ENCODE peak calls at places on chromosome X, in nine cellular contexts. M is hepatocyte; Z is SK-N-DZ; K is activated effector memory CD4-positive, alpha-beta T cell treated with anti-CD3 and anti-CD28 coated beads, Interleukin-2, amount 50 U/mL, for 16 hours; T is AML-193; D is NCI-H2171; O is C1 segment of cervical spinal cord; V is sciatic nerve; N is stimulated activated CD4-positive, alpha-beta T cell treated with anti-CD3 and anti-CD28 coated beads, TNF-alpha, amount 100 ng/mL, for 1 hour. C is an unnamed sample.

GRCh38 chrX:13069771-13070410 is 25.5 kb upstream of the FAM9C start:
- DNase-seq in M (no peak), Z (no peak), K (no peak), T (no peak), D (no peak), O (no peak), V (no peak), N (no peak), C (no peak)

GRCh38 chrX:51931761-51932160 is 38.3 kb downstream of the MAGED1 start:
- DNase-seq in M (no peak), Z (no peak), K (no peak), T (no peak), D (no peak), O (no peak), V (no peak), N (no peak), C (no peak)

GRCh38 chrX:104318330-104319009 is 63.7 kb upstream of the ESX1 start:
- DNase-seq in M (peak; percentile 48), Z (no peak), K (no peak), T (no peak), D (no peak), O (no peak), V (no peak), N (no peak), C (no peak)

GRCh38 chrX:2521927-2522386 is 21.2 kb upstream of the DHRSX start:
- DNase-seq in M (no peak), Z (no peak), K (no peak), T (no peak), D (no peak), O (no peak), V (no peak), N (no peak), C (no peak)

GRCh38 chrX:97398030-97398551 is 514.4 kb downstream of the RPA4 start:
- DNase-seq in M (no peak), Z (no peak), K (no peak), T (no peak), D (no peak), O (no peak), V (no peak), N (no peak), C (no peak)

GRCh38 chrX:49040376-49040955 is 2.7 kb downstream of the TFE3 start:
- DNase-seq in M (no peak), Z (no peak), K (no peak), T (no peak), D (no peak), O (no peak), V (no peak), N (no peak), C (no peak)

GRCh38 chrX:15170927-15171326 is 99.0 kb downstream of the ASB9 start:
- DNase-seq in M (no peak), Z (no peak), K (no peak), T (no peak), D (no peak), O (no peak), V (no peak), N (no peak), C (no peak)

GRCh38 chrX:108447303-108447702 is 7.7 kb downstream of the COL4A5 start:
- DNase-seq in M (no peak), Z (no peak), K (no peak), T (no peak), D (no peak), O (no peak), V (no peak), N (no peak), C (no peak)

GRCh38 chrX:1246816-1247215 is 21.8 kb upstream of the CSF2RA start:
- DNase-seq in M (peak; percentile 67), Z (peak; percentile 19), K (peak; percentile 94), T (peak; percentile 37), D (no peak), O (peak; percentile 4), V (peak; percentile 84), N (peak; percentile 51), C (peak; percentile 32)

GRCh38 chrX:37787353-37787869 is 7.6 kb downstream of the CYBB start:
- DNase-seq in M (no peak), Z (no peak), K (no peak), T (peak; percentile 74), D (no peak), O (no peak), V (no peak), N (no peak), C (no peak)

GRCh38 chrX:39890807-39891206 is 207.0 kb downstream of the BCOR start:
- DNase-seq in M (no peak), Z (no peak), K (no peak), T (no peak), D (no peak), O (no peak), V (no peak), N (no peak), C (no peak)

GRCh38 chrX:65587616-65588526 is 53.3 kb upstream of the LAS1L start:
- DNase-seq in M (peak; percentile 58), Z (no peak), K (no peak), T (peak; percentile 59), D (peak; percentile 52), O (peak; percentile 49), V (peak; percentile 90), N (no peak), C (no peak)

GRCh38 chrX:94721386-94721785 is 1047.4 kb downstream of the FAM133A start:
- DNase-seq in M (no peak), Z (no peak), K (no peak), T (no peak), D (no peak), O (no peak), V (no peak), N (no peak), C (no peak)

GRCh38 chrX:641671-642435 is 11.3 kb downstream of the SHOX start:
- DNase-seq in M (no peak), Z (no peak), K (no peak), T (no peak), D (no peak), O (no peak), V (no peak), N (no peak), C (no peak)

GRCh38 chrX:123468481-123468880 is 264.4 kb downstream of the THOC2 start:
- DNase-seq in M (no peak), Z (no peak), K (no peak), T (no peak), D (no peak), O (no peak), V (no peak), N (no peak), C (no peak)

C was measured in Panc1.